ENCODE peak calls at places on chromosomes 12 and 14, in four cellular contexts. V is GM12878; F is effector memory CD4-positive, alpha-beta T cell; D is spleen. W is an unnamed sample. For H3K4me1, the result is how much of the 10 kb centered on the place peaks cover.

GRCh38 chr14:69069020-69069421 is 83.9 kb downstream of the DCAF5 start:
- DNase-seq in V (no peak), F (no peak), D (no peak), W (no peak)

GRCh38 chr14:71400821-71401447 is 493.7 kb downstream of the PCNX1 start:
- DNase-seq in D (no peak), F (no peak), V (peak), W (no peak)

GRCh38 chr14:54866588-54866987 is 36.0 kb downstream of the GCH1 start:
- DNase-seq in D (no peak), F (no peak), V (no peak), W (no peak)

GRCh38 chr12:49515266-49515665 is 23.6 kb upstream of the KCNH3 start:
- DNase-seq in F (no peak), V (no peak), D (no peak), W (no peak)

GRCh38 chr14:51473808-51474207 is 177.9 kb upstream of the FRMD6 start:
- DNase-seq in F (no peak), V (no peak), D (no peak), W (no peak)

GRCh38 chr14:101231828-101232227 is 328.3 kb upstream of the RTL1 start:
- DNase-seq in D (no peak), V (no peak), F (no peak), W (no peak)

GRCh38 chr12:78224154-78224553 is 393.5 kb downstream of the NAV3 start:
- DNase-seq in V (no peak), D (no peak), F (no peak), W (no peak)

GRCh38 chr14:35117112-35117511 is 4.7 kb downstream of the PPP2R3C start:
- DNase-seq in F (no peak), D (no peak), V (no peak), W (no peak)

GRCh38 chr12:26513357-26514043 is 318.1 kb downstream of the SSPN start:
- DNase-seq in D (no peak), F (no peak), V (no peak), W (no peak)

GRCh38 chr14:104985675-104986486 is at the start of gene CLBA1:
- DNase-seq in V (peak), D (peak), F (peak), W (peak)

GRCh38 chr14:94088516-94088915 is 7.4 kb downstream of the IFI27L1 start:
- DNase-seq in V (no peak), F (no peak), D (no peak), W (no peak)

GRCh38 chr14:29144598-29144997 is 378.0 kb downstream of the FOXG1 start:
- DNase-seq in V (no peak), F (no peak), D (no peak), W (no peak)

GRCh38 chr12:120678572-120678971 is 8.4 kb upstream of the MLEC start:
- DNase-seq in D (no peak), V (no peak), F (no peak), W (no peak)

GRCh38 chr12:14394317-14395058 is 29.0 kb downstream of the ATF7IP start:
- DNase-seq in F (no peak), V (peak), D (no peak), W (no peak)

GRCh38 chr12:14395059-14395778 is 29.7 kb downstream of the ATF7IP start:
- DNase-seq in D (no peak), V (no peak), F (no peak), W (no peak)

GRCh38 chr12:14393736-14394135 is 28.3 kb downstream of the ATF7IP start:
- DNase-seq in D (no peak), V (no peak), F (no peak), W (no peak)

GRCh38 chr12:14399871-14400270 is 34.4 kb downstream of the ATF7IP start:
- DNase-seq in D (no peak), V (no peak), F (no peak), W (no peak)

DNA sequence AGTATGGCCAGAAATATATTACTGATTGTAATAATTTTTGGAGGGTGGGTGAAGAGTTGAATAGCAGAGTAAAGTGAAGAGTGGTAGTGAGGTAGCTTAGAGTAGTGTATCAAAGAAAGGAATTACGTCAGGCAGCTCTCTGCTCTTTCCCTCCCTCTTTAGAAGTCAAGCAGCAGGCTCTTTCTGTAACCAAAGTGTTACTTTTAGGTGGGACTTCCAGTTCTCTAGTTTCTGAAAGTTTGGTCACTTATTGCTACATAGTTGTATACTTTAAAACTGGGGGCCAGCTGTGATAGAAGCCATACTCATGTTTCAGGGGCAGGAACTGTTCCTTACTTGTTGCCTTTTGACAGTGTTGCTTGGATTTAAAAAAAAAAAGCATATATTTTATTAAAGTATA is 30.6 kb downstream of the ATF7IP start:
- DNase-seq in V (peak), D (no peak), F (no peak), W (no peak)
- H3K4me1 ChIP-seq in V (under half), D (half or more), F (under half), W (under half)

GRCh38 chr14:31568151-31568550 is 6.9 kb downstream of the NUBPL start:
- DNase-seq in V (no peak), F (no peak), D (no peak), W (no peak)
- H3K4me3 ChIP-seq in V (no peak), F (no peak), D (no peak), W (no peak)

DNA sequence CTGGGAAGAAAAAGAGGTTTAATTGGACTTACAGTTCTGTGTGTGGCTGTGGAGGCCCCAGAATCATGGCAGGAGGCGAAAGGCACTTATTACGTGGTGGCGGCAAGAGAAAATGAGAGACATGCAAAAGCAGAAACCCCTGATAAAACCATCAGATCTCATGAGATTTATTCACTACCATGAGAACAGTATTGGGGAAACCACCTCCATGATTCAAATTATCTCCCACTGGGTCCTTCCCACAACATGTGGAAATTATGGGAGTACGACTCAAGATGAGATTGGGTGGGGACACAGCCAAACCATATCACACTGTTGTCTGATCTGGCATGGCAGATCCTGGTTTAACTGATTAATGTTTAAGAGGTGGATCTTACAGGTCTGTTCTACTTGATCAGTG is 5.5 kb downstream of the DDX47 start:
- DNase-seq in F (no peak), V (no peak), D (no peak), W (no peak)
- H3K4me1 ChIP-seq in F (under half), V (under half), D (half or more), W (under half)

GRCh38 chr14:99667821-99668220 is 16.3 kb upstream of the CYP46A1 start:
- DNase-seq in V (no peak), D (no peak), F (no peak), W (no peak)
- H3K4me3 ChIP-seq in V (no peak), D (no peak), F (no peak), W (no peak)

GRCh38 chr14:22427771-22428228 is 161.2 kb downstream of the DAD1 start:
- DNase-seq in F (no peak), V (no peak), D (no peak), W (no peak)

GRCh38 chr14:22420598-22421186 is 168.3 kb downstream of the DAD1 start:
- DNase-seq in F (no peak), V (no peak), D (no peak), W (no peak)

GRCh38 chr14:22422238-22422637 is 166.8 kb downstream of the DAD1 start:
- DNase-seq in V (no peak), F (no peak), D (no peak), W (no peak)

GRCh38 chr14:22426711-22427110 is 162.3 kb downstream of the DAD1 start:
- DNase-seq in F (no peak), D (no peak), V (no peak), W (no peak)

GRCh38 chr14:22423958-22424357 is 165.1 kb downstream of the DAD1 start:
- DNase-seq in F (no peak), D (no peak), V (no peak), W (no peak)
- H3K4me1 ChIP-seq in F (under half), D (under half), V (under half), W (under half)

GRCh38 chr12:29737616-29738015 is 46.1 kb downstream of the TMTC1 start:
- DNase-seq in F (no peak), V (no peak), D (no peak), W (no peak)
- H3K4me3 ChIP-seq in F (no peak), V (no peak), D (no peak), W (no peak)

DNA sequence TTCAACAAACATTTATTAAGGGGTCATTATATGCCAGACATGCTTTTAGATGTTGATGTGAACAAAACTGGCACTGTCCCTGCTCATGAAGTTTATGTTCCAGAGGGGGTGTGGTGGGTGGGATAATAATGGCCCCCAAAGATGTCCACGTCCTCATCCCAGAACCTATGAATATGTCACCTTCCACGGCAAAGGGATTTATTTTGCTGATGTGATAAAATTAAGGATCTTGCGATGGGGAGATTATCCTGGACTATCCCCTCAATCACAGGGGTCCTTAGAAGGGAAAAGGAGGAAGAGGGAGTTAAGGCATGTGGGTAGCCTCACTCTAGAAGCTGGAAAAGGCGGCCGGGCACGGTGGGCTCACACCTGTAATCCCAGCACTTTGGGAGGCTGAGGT is 1.7 kb upstream of the SLC48A1 start:
- DNase-seq in D (no peak), V (no peak), F (no peak), W (no peak)
- H3K4me1 ChIP-seq in D (half or more), V (under half), F (under half), W (under half)